ENCODE peak calls at places on chromosomes 6 and 20, in ten cellular contexts. K is activated naive CD8-positive, alpha-beta T cell treated with anti-CD3 and anti-CD28 coated beads, Interleukin-2, amount 50 U/mL, for 16 hours; Z is stimulated activated naive B cell treated with anti-CD40 and anti-IgM and Interleukin-4, amounts not matched to agents 10 μg/mL and 1 μg/mL and 100 μg/mL, for 72 hours; F is GM20000; G is activated T-helper 1 cell treated with Interleukin-2 at 50 U/mL for 16 hours; O is AG09309; J is mesothelial cell of epicardium; T is HCEC 1CT; R is SIG-M5; V is NCI-H524. C is an unnamed sample.

GRCh38 chr6:44508646-44509045 is 121.1 kb downstream of the CDC5L start:
- DNase-seq in K (no peak), Z (no peak), F (no peak), G (no peak), O (peak), J (no peak), T (peak), R (no peak), V (no peak), C (no peak)

GRCh38 chr20:48800227-48800626 is 27.6 kb downstream of the PREX1 start:
- DNase-seq in K (no peak), Z (no peak), F (no peak), G (no peak), O (no peak), J (no peak), T (no peak), R (no peak), V (no peak), C (no peak)

GRCh38 chr6:157708933-157709332 is 114.1 kb upstream of the SNX9 start:
- DNase-seq in K (no peak), Z (no peak), F (no peak), G (no peak), O (no peak), J (no peak), T (no peak), R (no peak), V (no peak), C (no peak)

GRCh38 chr6:158286413-158286812 is 25.9 kb upstream of the TULP4 start:
- DNase-seq in K (no peak), Z (no peak), F (no peak), G (no peak), O (peak), J (no peak), T (peak), R (no peak), V (no peak), C (peak)

GRCh38 chr6:146297815-146298214 is 245.8 kb upstream of the RAB32 start:
- DNase-seq in K (no peak), Z (no peak), F (no peak), G (no peak), O (no peak), J (no peak), T (no peak), R (no peak), V (no peak), C (no peak)

GRCh38 chr20:50389437-50389807 is 120.8 kb upstream of the PTPN1 start:
- DNase-seq in K (no peak), Z (no peak), F (no peak), G (no peak), O (no peak), J (no peak), T (no peak), R (no peak), V (no peak), C (no peak)

GRCh38 chr6:37097335-37097734 is 72.6 kb upstream of the PIM1 start:
- DNase-seq in K (no peak), Z (no peak), F (no peak), G (no peak), O (no peak), J (no peak), T (no peak), R (no peak), V (no peak), C (no peak)

GRCh38 chr20:58433759-58434158 is 44.7 kb downstream of the VAPB start:
- DNase-seq in K (no peak), Z (no peak), F (no peak), G (no peak), O (no peak), J (no peak), T (peak), R (no peak), V (no peak), C (no peak)

GRCh38 chr6:39770476-39770875 is 21.7 kb upstream of the DAAM2 start:
- DNase-seq in K (no peak), Z (no peak), F (no peak), G (no peak), O (no peak), J (no peak), T (no peak), R (no peak), V (peak), C (peak)

GRCh38 chr6:117548797-117549301 is 53.5 kb downstream of the GOPC start:
- DNase-seq in K (no peak), Z (no peak), F (no peak), G (peak), O (no peak), J (no peak), T (peak), R (no peak), V (no peak), C (no peak)

C was measured in cerebellar cortex.